ENCODE peak calls at places on chromosomes 11 and 22, in four cellular contexts. R, V, H and X are unnamed samples.

GRCh38 chr22:18104566-18104965 is 6.0 kb upstream of the TUBA8 start:
- DNase-seq in R (no peak), V (no peak), H (no peak), X (no peak)

GRCh38 chr11:134916829-134917228 is 504.8 kb upstream of the B3GAT1 start:
- DNase-seq in R (no peak), V (no peak), H (no peak), X (no peak)

GRCh38 chr22:45240810-45241631 is at the start of gene KIAA0930:
- DNase-seq in R (peak), V (peak), H (peak), X (peak)

GRCh38 chr11:72301486-72301885 is 57.5 kb upstream of the PHOX2A start:
- DNase-seq in R (no peak), V (no peak), H (no peak), X (no peak)

GRCh38 chr11:10913075-10913474 is 55.2 kb upstream of the ZBED5 start:
- DNase-seq in R (no peak), V (no peak), H (no peak), X (no peak)

GRCh38 chr22:24501366-24502005 is 6.4 kb downstream of the UPB1 start:
- DNase-seq in R (no peak), V (no peak), H (no peak), X (no peak)

GRCh38 chr11:108906329-108906728 is 241.5 kb downstream of the DDX10 start:
- DNase-seq in R (no peak), V (no peak), H (no peak), X (no peak)

GRCh38 chr11:10906521-10906920 is 48.7 kb upstream of the ZBED5 start:
- DNase-seq in R (no peak), V (no peak), H (no peak), X (no peak)

GRCh38 chr11:31240340-31240904 is 129.1 kb downstream of the DCDC1 start:
- DNase-seq in R (peak), V (peak), H (no peak), X (peak)

GRCh38 chr22:42922374-42923177 is 65.5 kb upstream of the ARFGAP3 start:
- DNase-seq in R (no peak), V (peak), H (no peak), X (no peak)

GRCh38 chr11:13109616-13110015 is 100.5 kb downstream of the RASSF10 start:
- DNase-seq in R (no peak), V (no peak), H (no peak), X (no peak)

GRCh38 chr11:91158901-91159537 is 936.2 kb upstream of the CHORDC1 start:
- DNase-seq in R (no peak), V (no peak), H (no peak), X (no peak)

GRCh38 chr11:107198490-107199007 is 180.3 kb upstream of the GUCY1A2 start:
- DNase-seq in R (no peak), V (no peak), H (no peak), X (no peak)

GRCh38 chr11:9280655-9281301 is 15.6 kb upstream of the DENND5A start:
- DNase-seq in R (no peak), V (peak), H (no peak), X (no peak)

GRCh38 chr11:131579932-131580387 is 209.5 kb downstream of the NTM start:
- DNase-seq in R (peak), V (no peak), H (no peak), X (peak)

GRCh38 chr11:117026593-117027330 is 71.5 kb downstream of the SIK3 start:
- DNase-seq in R (no peak), V (no peak), H (no peak), X (no peak)

GRCh38 chr11:18229501-18229900 is 7.1 kb downstream of the SAA4 start:
- DNase-seq in R (no peak), V (no peak), H (no peak), X (no peak)

GRCh38 chr11:119892311-119892808 is 163.4 kb upstream of the NECTIN1 start:
- DNase-seq in R (no peak), V (no peak), H (peak), X (no peak)

GRCh38 chr11:75344761-75345454 is 6.6 kb downstream of the ARRB1 start:
- DNase-seq in R (no peak), V (no peak), H (no peak), X (no peak)

GRCh38 chr11:86664930-86665329 is 7.5 kb downstream of the ME3 start:
- DNase-seq in R (no peak), V (peak), H (no peak), X (no peak)

GRCh38 chr11:95104121-95104830 is 14.6 kb downstream of the ENDOD1 start:
- DNase-seq in R (no peak), V (no peak), H (no peak), X (no peak)

GRCh38 chr22:35712672-35713071 is 5.0 kb upstream of the APOL5 start:
- DNase-seq in R (no peak), V (no peak), H (no peak), X (no peak)

GRCh38 chr11:126317681-126318641 is 14.1 kb downstream of the DCPS start:
- DNase-seq in R (no peak), V (peak), H (peak), X (no peak)

GRCh38 chr11:28146123-28146751 is 38.0 kb downstream of the METTL15 start:
- DNase-seq in R (no peak), V (peak), H (no peak), X (no peak)

GRCh38 chr22:44193537-44193896 is 12.8 kb downstream of the PARVG start:
- DNase-seq in R (no peak), V (no peak), H (no peak), X (no peak)

GRCh38 chr22:24803064-24803542 is 2.9 kb upstream of the SGSM1 start:
- DNase-seq in R (peak), V (peak), H (peak), X (peak)

GRCh38 chr22:24101966-24102365 is 79.3 kb upstream of the SUSD2 start:
- DNase-seq in R (no peak), V (no peak), H (no peak), X (no peak)

GRCh38 chr22:22520020-22520656 is at the start of gene ZNF280A:
- DNase-seq in R (no peak), V (no peak), H (no peak), X (peak)

GRCh38 chr11:84430661-84431060 is 1144.5 kb upstream of the CCDC90B start:
- DNase-seq in R (no peak), V (no peak), H (no peak), X (peak)

GRCh38 chr11:528166-528814 is 7.1 kb downstream of the HRAS start:
- DNase-seq in R (no peak), V (no peak), H (no peak), X (no peak)

GRCh38 chr11:133740928-133741327 is 104.4 kb downstream of the SPATA19 start:
- DNase-seq in R (no peak), V (no peak), H (no peak), X (peak)

GRCh38 chr11:126115253-126115540 is 52.5 kb upstream of the CDON start:
- DNase-seq in R (no peak), V (no peak), H (no peak), X (no peak)

GRCh38 chr11:95262994-95263764 is 32.2 kb upstream of the SESN3 start:
- DNase-seq in R (no peak), V (peak), H (no peak), X (no peak)

GRCh38 chr11:76275446-76275845 is 69.1 kb upstream of the WNT11 start:
- DNase-seq in R (no peak), V (no peak), H (no peak), X (no peak)

GRCh38 chr11:63767415-63768231 is 952 bp downstream of the ZFTA start:
- DNase-seq in R (peak), V (peak), H (peak), X (peak)

GRCh38 chr11:71221851-71222250 is 30.5 kb downstream of the SHANK2 start:
- DNase-seq in R (no peak), V (no peak), H (no peak), X (no peak)

GRCh38 chr11:47175746-47176327 is 842 bp downstream of the ARFGAP2 start:
- DNase-seq in R (no peak), V (peak), H (no peak), X (no peak)

GRCh38 chr11:8699903-8700302 is 17.3 kb downstream of the RPL27A start:
- DNase-seq in R (no peak), V (peak), H (peak), X (peak)